ENCODE peak calls at places on chromosomes 6 and 20, in four cellular contexts. One of them, this sample, is unnamed.

GRCh38 chr20:33689973-33690372 is 3.8 kb upstream of the E2F1 start:
- DNase-seq in uterus: no peak
- DNase-seq in stomach: no peak
- DNase-seq in left cardiac atrium: no peak
- DNase-seq in this sample: peak

GRCh38 chr6:117956386-117956785 is 49.3 kb downstream of the SLC35F1 start:
- DNase-seq in uterus: no peak
- DNase-seq in stomach: no peak
- DNase-seq in left cardiac atrium: no peak
- DNase-seq in this sample: no peak

GRCh38 chr6:13924146-13924948 is 405 bp upstream of the RNF182 start:
- DNase-seq in uterus: peak
- DNase-seq in stomach: peak
- DNase-seq in left cardiac atrium: peak
- DNase-seq in this sample: peak

GRCh38 chr20:43567477-43567876 is 8.7 kb downstream of the SGK2 start:
- DNase-seq in left cardiac atrium: no peak
- DNase-seq in uterus: no peak
- DNase-seq in stomach: no peak
- DNase-seq in this sample: no peak

GRCh38 chr6:80962382-80962781 is 790.1 kb downstream of the TENT5A start:
- DNase-seq in left cardiac atrium: no peak
- DNase-seq in uterus: no peak
- DNase-seq in stomach: no peak
- DNase-seq in this sample: no peak

GRCh38 chr6:167997642-167998041 is at the start of gene KIF25:
- DNase-seq in stomach: no peak
- DNase-seq in uterus: no peak
- DNase-seq in left cardiac atrium: no peak
- DNase-seq in this sample: no peak

GRCh38 chr6:17768881-17769280 is 62.2 kb upstream of the NUP153 start:
- DNase-seq in left cardiac atrium: no peak
- DNase-seq in stomach: no peak
- DNase-seq in uterus: no peak
- DNase-seq in this sample: no peak

GRCh38 chr6:31837612-31838553 is 10.3 kb downstream of the HSPA1B start:
- DNase-seq in left cardiac atrium: no peak
- DNase-seq in stomach: no peak
- DNase-seq in uterus: no peak
- DNase-seq in this sample: peak

GRCh38 chr6:36028088-36028886 is 679 bp downstream of the MAPK14 start:
- DNase-seq in uterus: peak
- DNase-seq in left cardiac atrium: peak
- DNase-seq in stomach: peak
- DNase-seq in this sample: no peak

GRCh38 chr6:18317850-18318249 is 53.5 kb upstream of the DEK start:
- DNase-seq in left cardiac atrium: no peak
- DNase-seq in uterus: no peak
- DNase-seq in stomach: no peak
- DNase-seq in this sample: no peak

GRCh38 chr6:34491091-34491430 is 25.2 kb downstream of the PACSIN1 start:
- DNase-seq in left cardiac atrium: no peak
- DNase-seq in uterus: peak
- DNase-seq in stomach: no peak
- DNase-seq in this sample: peak

GRCh38 chr6:140001005-140001404 is 626.6 kb upstream of the CITED2 start:
- DNase-seq in left cardiac atrium: no peak
- DNase-seq in stomach: no peak
- DNase-seq in uterus: no peak
- DNase-seq in this sample: no peak

GRCh38 chr20:50152394-50153152 is 950 bp downstream of the PEDS1 start:
- DNase-seq in uterus: no peak
- DNase-seq in left cardiac atrium: no peak
- DNase-seq in stomach: no peak
- DNase-seq in this sample: no peak

GRCh38 chr6:68597642-68598041 is 37.4 kb upstream of the ADGRB3 start:
- DNase-seq in uterus: no peak
- DNase-seq in left cardiac atrium: no peak
- DNase-seq in stomach: no peak
- DNase-seq in this sample: no peak

GRCh38 chr6:29861521-29862255 is 34.1 kb downstream of the HLA-G start:
- DNase-seq in left cardiac atrium: no peak
- DNase-seq in stomach: no peak
- DNase-seq in uterus: no peak
- DNase-seq in this sample: peak

GRCh38 chr6:167802339-167802738 is 24.4 kb upstream of the AFDN start:
- DNase-seq in left cardiac atrium: no peak
- DNase-seq in uterus: no peak
- DNase-seq in stomach: no peak
- DNase-seq in this sample: no peak

GRCh38 chr6:8321671-8322404 is 113.5 kb downstream of the SLC35B3 start:
- DNase-seq in left cardiac atrium: no peak
- DNase-seq in uterus: no peak
- DNase-seq in stomach: no peak
- DNase-seq in this sample: no peak

GRCh38 chr6:118869894-118870665 is 23.9 kb upstream of the ASF1A start:
- DNase-seq in uterus: no peak
- DNase-seq in left cardiac atrium: no peak
- DNase-seq in stomach: no peak
- DNase-seq in this sample: peak

GRCh38 chr6:37938909-37939308 is 119.4 kb downstream of the ZFAND3 start:
- DNase-seq in stomach: no peak
- DNase-seq in left cardiac atrium: no peak
- DNase-seq in uterus: no peak
- DNase-seq in this sample: no peak

GRCh38 chr20:58634818-58635665 is 16.0 kb upstream of the STX16 start:
- DNase-seq in left cardiac atrium: peak
- DNase-seq in stomach: no peak
- DNase-seq in uterus: peak
- DNase-seq in this sample: no peak

GRCh38 chr6:134293659-134294161 is 24.2 kb downstream of the SGK1 start:
- DNase-seq in stomach: no peak
- DNase-seq in left cardiac atrium: no peak
- DNase-seq in uterus: no peak
- DNase-seq in this sample: no peak

GRCh38 chr6:16759646-16760535 is 1.4 kb downstream of the ATXN1 start:
- DNase-seq in left cardiac atrium: peak
- DNase-seq in uterus: peak
- DNase-seq in stomach: peak
- DNase-seq in this sample: peak

GRCh38 chr6:114342826-114343781 is at the start of gene HS3ST5:
- DNase-seq in stomach: no peak
- DNase-seq in left cardiac atrium: peak
- DNase-seq in uterus: no peak
- DNase-seq in this sample: peak

GRCh38 chr6:169620171-169621125 is 81.4 kb downstream of the WDR27 start:
- DNase-seq in stomach: no peak
- DNase-seq in left cardiac atrium: no peak
- DNase-seq in uterus: no peak
- DNase-seq in this sample: peak

GRCh38 chr6:36139431-36139830 is 9.1 kb downstream of the MAPK13 start:
- DNase-seq in stomach: no peak
- DNase-seq in uterus: no peak
- DNase-seq in left cardiac atrium: no peak
- DNase-seq in this sample: peak

GRCh38 chr20:23082846-23083552 is 3.1 kb downstream of the CD93 start:
- DNase-seq in stomach: no peak
- DNase-seq in uterus: peak
- DNase-seq in left cardiac atrium: peak
- DNase-seq in this sample: peak

GRCh38 chr20:48350291-48350988 is 477.4 kb downstream of the PREX1 start:
- DNase-seq in left cardiac atrium: no peak
- DNase-seq in uterus: no peak
- DNase-seq in stomach: no peak
- DNase-seq in this sample: peak

GRCh38 chr6:110566346-110567125 is 90.1 kb upstream of the SLC22A16 start:
- DNase-seq in stomach: no peak
- DNase-seq in left cardiac atrium: no peak
- DNase-seq in uterus: no peak
- DNase-seq in this sample: no peak

GRCh38 chr6:159062564-159062945 is 17.8 kb upstream of the TAGAP start:
- DNase-seq in left cardiac atrium: no peak
- DNase-seq in uterus: no peak
- DNase-seq in stomach: no peak
- DNase-seq in this sample: no peak

GRCh38 chr6:146785001-146785585 is 186.3 kb downstream of the ADGB start:
- DNase-seq in left cardiac atrium: no peak
- DNase-seq in uterus: no peak
- DNase-seq in stomach: no peak
- DNase-seq in this sample: peak

GRCh38 chr20:25470045-25470444 is 62.6 kb downstream of the GINS1 start:
- DNase-seq in uterus: no peak
- DNase-seq in left cardiac atrium: no peak
- DNase-seq in stomach: peak
- DNase-seq in this sample: peak

GRCh38 chr6:37058084-37058586 is 52.7 kb downstream of the FGD2 start:
- DNase-seq in stomach: no peak
- DNase-seq in left cardiac atrium: no peak
- DNase-seq in uterus: no peak
- DNase-seq in this sample: no peak

GRCh38 chr20:40687384-40688128 is 1.5 kb downstream of the MAFB start:
- DNase-seq in left cardiac atrium: peak
- DNase-seq in stomach: peak
- DNase-seq in uterus: peak
- DNase-seq in this sample: peak

GRCh38 chr6:133062077-133062476 is 179.1 kb upstream of the EYA4 start:
- DNase-seq in stomach: no peak
- DNase-seq in left cardiac atrium: peak
- DNase-seq in uterus: no peak
- DNase-seq in this sample: peak

This sample was measured in fibroblast of pulmonary artery.